ENCODE peak calls at places on chromosomes 12 and 14, in eight cellular contexts. H is neural progenitor cell; S is tibial nerve; U is DND-41; Q is CD8-positive, alpha-beta memory T cell; K is fibroblast of lung; W is Karpas-422; F is heart left ventricle. O is an unnamed sample. For H3K4me1, the result is how much of the 10 kb centered on the place peaks cover.

GRCh38 chr14:90383731-90384542 is 12.9 kb upstream of the CALM1 start:
- DNase-seq in H (peak), S (peak), Q (peak), U (peak), W (peak), K (peak), F (peak), O (peak)

GRCh38 chr12:70609203-70609602 is 28.0 kb downstream of the PTPRB start:
- DNase-seq in F (no peak), U (no peak), S (no peak), Q (no peak), H (peak), W (no peak), K (no peak), O (no peak)

GRCh38 chr12:80325167-80325959 is 118.7 kb upstream of the PTPRQ start:
- DNase-seq in K (no peak), Q (no peak), U (no peak), H (no peak), F (no peak), S (no peak), W (no peak), O (no peak)

GRCh38 chr12:1418144-1418543 is 176.2 kb downstream of the FBXL14 start:
- DNase-seq in F (no peak), H (no peak), W (no peak), K (no peak), U (no peak), Q (no peak), S (no peak), O (no peak)

GRCh38 chr12:105120551-105120950 is 13.0 kb downstream of the WASHC4 start:
- DNase-seq in H (no peak), W (no peak), F (no peak), U (no peak), S (no peak), Q (no peak), K (no peak), O (no peak)

GRCh38 chr14:74380172-74380571 is 31.9 kb downstream of the VRTN start:
- DNase-seq in U (no peak), H (no peak), K (peak), W (no peak), F (no peak), S (no peak), Q (no peak), O (no peak)

GRCh38 chr14:99521176-99522024 is 40.2 kb downstream of the CCNK start:
- DNase-seq in K (no peak), U (no peak), S (no peak), F (no peak), W (no peak), Q (no peak), H (no peak), O (no peak)

GRCh38 chr14:34592623-34593022 is 37.3 kb downstream of the SNX6 start:
- DNase-seq in H (no peak), F (peak), U (no peak), Q (no peak), W (no peak), S (no peak), K (no peak), O (no peak)

GRCh38 chr14:92482621-92483319 is 30.8 kb upstream of the RIN3 start:
- DNase-seq in W (no peak), K (no peak), H (no peak), Q (no peak), U (no peak), S (no peak), F (peak), O (no peak)
- H3K4me1 ChIP-seq in W (under half), K (under half), H (under half), Q (under half), U (under half), S (under half), F (under half), O (under half)

GRCh38 chr14:61644834-61645233 is 50.5 kb upstream of the HIF1A start:
- DNase-seq in Q (no peak), H (peak), F (no peak), S (no peak), U (no peak), K (peak), W (peak), O (no peak)
- H3K4me1 ChIP-seq in Q (under half), H (under half), F (under half), S (under half), U (under half), K (under half), W (half or more), O (under half)

DNA sequence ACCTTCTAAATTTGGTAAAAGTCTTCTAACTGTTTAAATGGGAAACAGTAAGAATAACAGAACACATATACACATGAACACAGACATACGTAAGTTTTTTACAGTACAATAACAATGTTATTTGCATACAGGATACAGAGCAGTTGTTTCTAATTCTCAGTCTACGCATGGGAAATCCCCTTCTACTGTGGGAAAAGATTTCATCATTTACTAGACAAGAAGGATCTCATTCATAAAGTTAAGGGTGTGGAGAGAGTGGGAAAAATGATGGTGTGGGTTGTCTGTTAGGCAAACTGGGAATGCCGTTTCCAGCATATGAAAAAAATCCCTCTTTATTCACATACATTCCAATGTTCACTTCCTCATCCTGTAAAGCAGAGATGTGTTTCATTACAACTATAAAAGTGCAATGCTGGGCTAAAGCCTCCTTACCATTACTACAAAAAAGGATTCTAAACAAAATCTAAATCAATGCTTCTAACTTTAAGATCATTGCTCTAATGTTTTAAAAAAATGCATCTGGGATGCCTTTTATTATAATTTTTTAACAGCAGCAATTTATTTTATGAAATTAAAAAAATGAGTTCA is 120.9 kb downstream of the SINHCAF start:
- DNase-seq in S (no peak), K (peak), H (no peak), W (no peak), F (no peak), Q (no peak), U (no peak), O (no peak)
- H3K4me1 ChIP-seq in S (under half), K (under half), H (under half), W (under half), F (under half), Q (under half), U (under half), O (under half)

GRCh38 chr12:60594035-60594711 is 998.3 kb downstream of the SLC16A7 start:
- DNase-seq in F (no peak), H (no peak), S (no peak), Q (no peak), K (no peak), W (no peak), U (no peak), O (no peak)
- H3K4me1 ChIP-seq in F (under half), H (under half), S (under half), Q (under half), K (under half), W (under half), U (under half), O (under half)

DNA sequence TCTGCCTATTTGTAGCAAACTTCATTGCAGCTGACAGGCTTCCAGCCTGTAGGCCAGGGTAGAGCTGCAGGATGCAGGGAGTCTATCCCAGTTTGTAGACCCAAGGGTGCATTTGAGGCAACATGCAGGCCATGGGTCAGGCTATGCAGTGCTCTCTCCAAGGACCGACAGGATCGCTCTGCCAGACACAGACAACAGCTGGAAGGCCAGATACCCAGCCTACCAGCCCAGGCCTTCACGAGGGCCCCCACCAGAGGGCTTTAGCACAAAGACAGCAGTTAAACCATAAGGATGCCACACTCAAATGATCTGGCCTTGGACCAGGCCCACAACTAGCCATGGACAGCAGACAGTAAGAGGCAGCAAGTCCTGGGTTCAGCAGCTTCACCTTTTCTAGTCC is 10.3 kb downstream of the KCTD10 start:
- DNase-seq in W (no peak), U (no peak), S (no peak), Q (no peak), F (no peak), H (no peak), K (no peak), O (no peak)
- H3K4me1 ChIP-seq in W (under half), U (under half), S (half or more), Q (under half), F (half or more), H (under half), K (under half), O (under half)

GRCh38 chr12:68514807-68515411 is 95.8 kb upstream of the RAP1B start:
- DNase-seq in K (no peak), H (no peak), S (no peak), Q (no peak), F (no peak), U (no peak), W (no peak), O (no peak)
- H3K4me1 ChIP-seq in K (under half), H (under half), S (under half), Q (under half), F (under half), U (under half), W (under half), O (under half)

GRCh38 chr12:5578775-5579174 is 146.9 kb downstream of the NTF3 start:
- DNase-seq in F (no peak), H (no peak), W (no peak), S (no peak), K (no peak), U (no peak), Q (no peak), O (no peak)
- H3K4me1 ChIP-seq in F (half or more), H (under half), W (under half), S (under half), K (under half), U (under half), Q (under half), O (under half)

O was measured in tibial artery.